ENCODE peak calls at places on chromosomes 16 and 17, in five cellular contexts. Q, T, S, W and H are unnamed samples.
A peak's percentile ranks its signal among the peaks of the same experiment; 100 is the strongest.

GRCh38 chr17:11935734-11936406 is 61.4 kb downstream of the ZNF18 start:
- DNase-seq in Q (peak; percentile 23), S (peak; percentile 77), T (peak; percentile 16), W (peak; percentile 5), H (peak; percentile 53)

GRCh38 chr16:84288902-84289301 is 5.8 kb upstream of the WFDC1 start:
- DNase-seq in S (no peak), W (no peak), Q (no peak), T (no peak), H (no peak)

GRCh38 chr17:8310601-8311123 is 621 bp downstream of the ARHGEF15 start:
- DNase-seq in T (no peak), S (no peak), W (no peak), Q (no peak), H (no peak)

GRCh38 chr16:11530171-11530940 is 56.4 kb downstream of the LITAF start:
- DNase-seq in T (no peak), Q (no peak), S (no peak), W (no peak), H (no peak)

GRCh38 chr17:66260265-66260664 is 31.1 kb upstream of the APOH start:
- DNase-seq in Q (no peak), S (no peak), W (no peak), T (no peak), H (no peak)

GRCh38 chr17:35184274-35184673 is 9.9 kb downstream of the SLC35G3 start:
- DNase-seq in W (no peak), T (no peak), S (no peak), Q (no peak), H (no peak)

GRCh38 chr17:69916761-69917160 is 158.3 kb upstream of the KCNJ16 start:
- DNase-seq in T (no peak), Q (no peak), W (no peak), S (no peak), H (no peak)

GRCh38 chr16:56269824-56270684 is 78.8 kb downstream of the GNAO1 start:
- DNase-seq in T (peak; percentile 48), W (no peak), Q (peak; percentile 40), S (no peak), H (peak; percentile 7)

GRCh38 chr17:9334536-9335446 is 240.8 kb downstream of the STX8 start:
- DNase-seq in Q (peak; percentile 13), S (no peak), W (no peak), T (no peak), H (peak; percentile 63)

GRCh38 chr16:89598199-89598598 is 15.2 kb upstream of the DPEP1 start:
- DNase-seq in T (no peak), Q (no peak), W (no peak), S (peak; percentile 59), H (peak; percentile 43)

GRCh38 chr17:31391496-31391949 is at the start of gene RAB11FIP4:
- DNase-seq in T (no peak), Q (no peak), S (peak; percentile 72), W (no peak), H (no peak)

GRCh38 chr17:6940186-6940649 is 55.6 kb upstream of the ALOX12 start:
- DNase-seq in W (no peak), S (no peak), T (peak; percentile 55), Q (no peak), H (no peak)

GRCh38 chr17:9971991-9972390 is 66.9 kb upstream of the RCVRN start:
- DNase-seq in Q (no peak), T (no peak), S (no peak), W (no peak), H (no peak)

GRCh38 chr16:3780570-3780969 is 63.2 kb upstream of the TRAP1 start:
- DNase-seq in Q (peak; percentile 29), W (no peak), S (no peak), T (no peak), H (peak; percentile 54)

GRCh38 chr17:17824780-17825614 is 11.8 kb downstream of the SREBF1 start:
- DNase-seq in Q (no peak), T (no peak), S (peak; percentile 54), W (no peak), H (no peak)

GRCh38 chr17:19304209-19304608 is 58.3 kb downstream of the B9D1 start:
- DNase-seq in W (no peak), Q (peak; percentile 55), S (no peak), T (no peak), H (peak; percentile 57)

GRCh38 chr17:45789874-45790273 is 5.8 kb downstream of the CRHR1 start:
- DNase-seq in W (no peak), S (no peak), T (no peak), Q (no peak), H (no peak)

GRCh38 chr17:44807817-44808155 is 22.3 kb downstream of the GJC1 start:
- DNase-seq in T (no peak), W (no peak), S (no peak), Q (no peak), H (no peak)

GRCh38 chr17:8372422-8372821 is 4.1 kb downstream of the KRABD2 start:
- DNase-seq in T (no peak), S (no peak), Q (no peak), W (no peak), H (no peak)

GRCh38 chr17:68627956-68628355 is 26.8 kb upstream of the FAM20A start:
- DNase-seq in T (no peak), Q (no peak), S (no peak), W (no peak), H (no peak)

GRCh38 chr17:47188266-47188665 is 829 bp downstream of the CDC27 start:
- DNase-seq in S (peak; percentile 24), Q (no peak), W (no peak), T (no peak), H (peak; percentile 83)